ENCODE peak calls at places on chromosome X, in five cellular contexts. T is keratinocyte, K is cardiac muscle cell, Z is iPS DF 6.9, J is endodermal cell. P is an unnamed sample. For H3K4me1, the result is how much of the 10 kb centered on the place peaks cover.

GRCh38 chrX:32933548-32933947 is 277.8 kb downstream of the DMD start:
- DNase-seq in J (no peak), K (peak), T (no peak), Z (no peak), P (no peak)

GRCh38 chrX:10098235-10098819 is 58.4 kb upstream of the CLCN4 start:
- DNase-seq in Z (no peak), J (no peak), K (no peak), T (no peak), P (no peak)

GRCh38 chrX:105822138-105823091 is at the start of gene NRK:
- DNase-seq in K (peak), Z (no peak), T (no peak), J (peak), P (no peak)

GRCh38 chrX:100976211-100976610 is 6.7 kb downstream of the ARL13A start:
- DNase-seq in Z (no peak), T (no peak), K (no peak), J (no peak), P (no peak)

GRCh38 chrX:45622538-45622937 is 421.9 kb upstream of the DIPK2B start:
- DNase-seq in Z (no peak), T (peak), J (no peak), K (no peak), P (no peak)

GRCh38 chrX:115561605-115562491 is 874 bp downstream of the PLS3 start:
- DNase-seq in Z (no peak), K (peak), T (no peak), J (peak), P (no peak)

GRCh38 chrX:15744181-15744867 is 6.3 kb downstream of the CA5B start:
- DNase-seq in T (no peak), K (no peak), J (no peak), Z (no peak), P (no peak)

GRCh38 chrX:154717824-154718223 is 33.1 kb downstream of the GAB3 start:
- DNase-seq in K (no peak), Z (no peak), J (no peak), T (no peak), P (no peak)

GRCh38 chrX:53666171-53666570 is 20.3 kb downstream of the HUWE1 start:
- DNase-seq in T (no peak), J (no peak), Z (no peak), K (no peak), P (no peak)

GRCh38 chrX:63350979-63351616 is at the start of gene SPIN4:
- DNase-seq in T (peak), Z (no peak), K (peak), J (peak), P (peak)

GRCh38 chrX:64204701-64205440 is 637 bp downstream of the AMER1 start:
- DNase-seq in Z (no peak), K (peak), J (peak), T (no peak), P (no peak)

GRCh38 chrX:40080896-40081678 is 16.7 kb downstream of the BCOR start:
- DNase-seq in Z (no peak), T (no peak), K (no peak), J (no peak), P (no peak)

GRCh38 chrX:25968920-25969319 is 169.2 kb upstream of the MAGEB18 start:
- DNase-seq in T (peak), K (peak), Z (peak), J (peak), P (no peak)

GRCh38 chrX:18410038-18410437 is 15.4 kb upstream of the CDKL5 start:
- DNase-seq in Z (no peak), K (peak), J (no peak), T (no peak), P (no peak)

GRCh38 chrX:147917700-147918694 is 6.3 kb downstream of the FMR1 start:
- DNase-seq in T (no peak), J (no peak), K (no peak), Z (no peak), P (no peak)

GRCh38 chrX:54695231-54695630 is 102.8 kb downstream of the ITIH6 start:
- DNase-seq in T (no peak), Z (peak), J (no peak), K (peak), P (no peak)

GRCh38 chrX:137194164-137194563 is 160.4 kb upstream of the GPR101 start:
- DNase-seq in J (peak), Z (peak), T (no peak), K (peak), P (no peak)

GRCh38 chrX:145817299-145817665 is 347 bp upstream of the SLITRK2 start:
- DNase-seq in K (peak), Z (no peak), T (no peak), J (peak), P (no peak)

GRCh38 chrX:22081475-22082092 is 49.5 kb downstream of the PHEX start:
- DNase-seq in J (peak), T (no peak), K (peak), Z (peak), P (no peak)

DNA sequence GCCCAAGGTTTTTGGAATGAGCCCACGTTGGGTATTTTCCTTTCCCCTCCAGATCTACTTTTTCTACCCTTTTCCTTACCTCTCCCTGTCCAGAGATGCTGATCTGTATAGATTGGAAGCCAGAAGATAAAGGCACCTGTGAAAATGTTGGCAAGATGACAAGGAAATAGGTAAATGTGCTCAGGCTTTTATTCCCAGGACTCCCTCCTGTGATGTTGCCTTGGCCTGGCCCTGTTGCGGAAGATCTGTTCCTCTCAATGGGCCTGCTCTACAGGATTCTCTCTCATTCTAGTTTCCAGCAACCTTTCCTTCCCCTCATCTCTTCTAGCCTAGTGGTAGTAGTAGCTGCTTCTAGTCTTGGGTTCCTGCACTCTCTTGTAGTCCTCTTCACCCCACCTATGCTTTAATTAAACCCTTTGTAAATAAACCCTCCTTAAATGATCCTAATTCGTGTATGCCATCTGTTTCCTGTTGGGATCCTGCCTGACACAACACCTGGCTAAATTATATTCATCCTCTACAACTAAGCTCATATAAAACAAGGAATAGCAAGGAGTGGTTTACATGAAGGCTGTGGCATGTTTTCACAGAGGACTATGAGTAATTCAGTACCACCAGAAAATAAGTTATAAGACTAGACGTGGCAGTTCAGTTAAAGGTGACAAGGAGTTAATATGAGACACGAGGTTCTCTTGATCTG is 95.7 kb upstream of the MAOA start:
- DNase-seq in K (no peak), T (no peak), J (no peak), Z (no peak), P (no peak)
- H3K27ac ChIP-seq in K (no peak), T (no peak), J (no peak), Z (no peak), P (no peak)

DNA sequence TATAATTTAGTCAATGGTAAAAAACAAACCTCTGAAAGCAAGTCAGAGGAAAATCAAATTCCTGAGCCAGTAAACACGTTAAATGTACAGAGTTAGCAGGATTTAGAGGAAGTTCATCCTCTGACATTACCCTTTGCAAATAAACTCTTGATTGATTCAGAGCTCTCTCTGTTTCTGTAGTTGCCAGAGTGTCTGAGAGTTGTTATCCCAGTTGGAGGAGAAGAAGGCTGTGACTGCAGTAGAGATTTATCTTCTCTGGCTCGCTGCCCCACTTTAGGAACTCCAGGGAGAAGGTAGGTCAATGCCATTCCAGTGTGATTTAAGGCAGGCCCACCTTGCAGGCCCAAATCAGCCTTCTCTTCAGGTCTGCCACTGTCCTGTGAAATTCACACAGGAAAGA is 6.2 kb upstream of the AMOT start:
- DNase-seq in J (no peak), K (no peak), Z (no peak), T (no peak), P (no peak)
- H3K4me1 ChIP-seq in J (under half), K (under half), Z (under half), T (under half), P (under half)

GRCh38 chrX:68894142-68894512 is 65.3 kb downstream of the EFNB1 start:
- DNase-seq in K (no peak), Z (no peak), J (no peak), T (no peak), P (no peak)
- H3K27ac ChIP-seq in K (peak), Z (no peak), J (peak), T (peak), P (peak)

GRCh38 chrX:107721966-107722707 is 53.5 kb downstream of the TSC22D3 start:
- DNase-seq in Z (no peak), K (no peak), J (no peak), T (no peak), P (no peak)
- H3K4me1 ChIP-seq in Z (under half), K (half or more), J (under half), T (under half), P (under half)

GRCh38 chrX:1518512-1518911 is 18.5 kb downstream of the P2RY8 start:
- DNase-seq in Z (no peak), T (no peak), K (no peak), J (no peak), P (no peak)

GRCh38 chrX:1524874-1525582 is 12.0 kb downstream of the P2RY8 start:
- DNase-seq in J (no peak), T (no peak), Z (no peak), K (no peak), P (no peak)

GRCh38 chrX:1520350-1520749 is 16.6 kb downstream of the P2RY8 start:
- DNase-seq in T (no peak), K (no peak), J (no peak), Z (no peak), P (no peak)

GRCh38 chrX:1519022-1519497 is 17.9 kb downstream of the P2RY8 start:
- DNase-seq in Z (no peak), K (no peak), T (no peak), J (no peak), P (no peak)

GRCh38 chrX:1521459-1521956 is 15.5 kb downstream of the P2RY8 start:
- DNase-seq in T (no peak), Z (peak), J (peak), K (no peak), P (no peak)
- H3K27ac ChIP-seq in T (no peak), Z (no peak), J (no peak), K (no peak), P (no peak)

DNA sequence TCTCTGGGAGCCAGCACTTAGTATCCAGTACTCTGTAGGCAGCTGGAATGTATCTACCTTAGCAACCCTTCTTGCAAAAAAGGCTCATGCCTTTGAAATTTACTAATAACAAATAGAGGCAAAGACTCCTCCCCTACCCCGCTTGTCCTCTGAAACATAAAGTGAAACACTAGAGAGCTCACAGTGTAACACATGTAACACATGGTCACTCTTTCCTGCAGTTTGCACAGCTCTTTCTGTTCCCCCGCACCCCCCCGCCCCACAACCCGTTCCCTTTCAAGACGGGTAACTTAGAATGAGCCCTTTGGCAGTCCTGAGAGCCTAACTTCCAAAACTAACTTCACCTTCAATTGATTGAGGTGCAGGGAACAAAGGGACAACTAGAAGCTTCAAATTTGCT is 6.0 kb upstream of the BCORL1 start:
- DNase-seq in K (no peak), Z (no peak), T (no peak), J (no peak), P (no peak)
- H3K4me1 ChIP-seq in K (under half), Z (under half), T (under half), J (under half), P (under half)

DNA sequence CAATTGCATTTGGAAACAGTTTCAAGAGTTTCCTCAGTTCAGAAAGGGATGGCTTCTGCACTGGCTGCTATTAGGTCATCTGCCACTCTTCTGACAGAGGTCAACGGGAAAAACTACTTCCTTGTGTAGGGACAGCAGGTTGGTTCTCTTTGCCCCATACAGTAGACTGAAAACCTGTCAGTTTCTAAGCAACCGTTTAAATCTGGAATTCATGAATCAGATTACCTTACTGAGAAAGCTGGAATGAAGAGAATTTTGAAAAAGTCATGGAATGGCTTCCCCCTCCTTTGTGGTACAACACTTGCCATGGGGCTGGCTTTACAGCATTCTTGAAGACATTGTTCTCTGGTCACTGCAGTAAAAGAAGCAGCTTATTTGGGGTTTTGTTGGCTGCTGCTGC is 240.3 kb downstream of the IL1RAPL2 start:
- DNase-seq in Z (no peak), J (no peak), T (no peak), K (no peak), P (no peak)
- H3K27ac ChIP-seq in Z (no peak), J (no peak), T (no peak), K (no peak), P (no peak)

GRCh38 chrX:41518127-41518840 is 71.1 kb downstream of the NYX start:
- DNase-seq in J (no peak), Z (no peak), K (no peak), T (no peak), P (no peak)
- H3K4me1 ChIP-seq in J (under half), Z (under half), K (under half), T (under half), P (under half)

DNA sequence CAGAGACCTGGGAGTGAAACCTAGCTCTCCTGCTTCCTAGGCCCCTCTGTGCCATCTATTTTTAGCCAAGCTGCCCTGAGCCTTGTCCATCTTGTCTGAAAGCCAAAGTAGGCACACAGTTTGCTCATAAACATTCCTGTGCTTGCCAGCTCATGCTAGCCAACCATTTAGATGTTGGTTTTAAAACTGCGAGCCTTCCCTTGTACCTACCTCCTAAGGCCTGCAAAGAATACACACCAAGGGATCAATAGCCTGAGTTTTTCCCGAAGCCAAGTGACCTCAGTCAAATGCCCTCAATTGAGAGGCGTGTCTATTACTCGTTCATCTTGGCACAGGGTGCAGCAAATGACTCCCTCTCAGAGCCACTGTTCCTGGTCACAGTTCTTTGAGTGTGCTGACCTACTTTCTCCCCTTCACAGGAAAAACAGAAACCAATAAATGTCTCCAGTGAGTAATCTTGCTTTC is 48.5 kb downstream of the ZCCHC12 start:
- DNase-seq in Z (no peak), J (no peak), K (peak), T (no peak), P (no peak)
- H3K27ac ChIP-seq in Z (no peak), J (no peak), K (no peak), T (no peak), P (peak)